ENCODE peak calls at places on chromosomes 13 and 19, in five cellular contexts. X, N, G, O and L are unnamed samples.

GRCh38 chr19:14566712-14567077 is 5.2 kb downstream of the NDUFB7 start:
- DNase-seq in G (no peak), N (no peak), X (no peak), O (no peak), L (no peak)

GRCh38 chr13:92827503-92827902 is 399.1 kb upstream of the GPC6 start:
- DNase-seq in G (no peak), O (no peak), N (no peak), X (no peak), L (no peak)

GRCh38 chr19:703651-704446 is 4.9 kb upstream of the PALM start:
- DNase-seq in G (no peak), O (peak; percentile 59), X (peak; percentile 53), N (peak; percentile 47), L (peak; percentile 77)

GRCh38 chr13:111859361-111860105 is 207.4 kb upstream of the SOX1 start:
- DNase-seq in N (no peak), O (no peak), G (peak; percentile 86), X (no peak), L (no peak)

GRCh38 chr13:93561553-93561952 is 334.9 kb downstream of the GPC6 start:
- DNase-seq in X (no peak), N (no peak), G (no peak), O (no peak), L (no peak)

GRCh38 chr19:48986211-48986610 is 6.9 kb downstream of the GYS1 start:
- DNase-seq in N (no peak), G (no peak), X (no peak), O (no peak), L (no peak)

GRCh38 chr19:8367327-8368001 is 3.5 kb downstream of the ANGPTL4 start:
- DNase-seq in O (peak; percentile 91), N (no peak), X (no peak), G (no peak), L (peak; percentile 87)

GRCh38 chr19:3179739-3180293 is 1.2 kb downstream of the S1PR4 start:
- DNase-seq in G (no peak), X (no peak), N (no peak), O (no peak), L (no peak)

GRCh38 chr19:45146716-45147337 is 14.0 kb downstream of the NKPD1 start:
- DNase-seq in N (no peak), O (no peak), G (no peak), X (no peak), L (no peak)

GRCh38 chr13:97122381-97122996 is 99.6 kb upstream of the MBNL2 start:
- DNase-seq in X (no peak), N (no peak), O (no peak), G (no peak), L (no peak)

GRCh38 chr19:16326401-16327130 is 1.9 kb downstream of the KLF2 start:
- DNase-seq in N (peak; percentile 75), O (no peak), G (no peak), X (peak; percentile 29), L (no peak)

GRCh38 chr19:46107371-46107770 is 17.1 kb downstream of the IGFL3 start:
- DNase-seq in G (no peak), O (no peak), X (no peak), N (no peak), L (no peak)

GRCh38 chr19:279656-280055 is 11.5 kb downstream of the PLPP2 start:
- DNase-seq in O (no peak), N (no peak), X (no peak), G (no peak), L (no peak)

GRCh38 chr13:95035311-95036109 is 265.7 kb downstream of the ABCC4 start:
- DNase-seq in X (no peak), O (no peak), N (no peak), G (no peak), L (no peak)

GRCh38 chr13:43297967-43298366 is 274.6 kb downstream of the DNAJC15 start:
- DNase-seq in O (no peak), X (no peak), G (no peak), N (no peak), L (no peak)

GRCh38 chr19:35995655-35995993 is 636 bp downstream of the SDHAF1 start:
- DNase-seq in O (peak; percentile 65), N (no peak), X (no peak), G (no peak), L (peak; percentile 37)

GRCh38 chr13:35764359-35765015 is 288.0 kb upstream of the MAB21L1 start:
- DNase-seq in N (no peak), O (no peak), X (no peak), G (no peak), L (no peak)

GRCh38 chr13:79405501-79405830 is 589 bp downstream of the RBM26 start:
- DNase-seq in G (no peak), O (no peak), X (no peak), N (no peak), L (no peak)

GRCh38 chr13:112767506-112768471 is 78.0 kb downstream of the ATP11A start:
- DNase-seq in G (no peak), O (no peak), N (no peak), X (no peak), L (no peak)

GRCh38 chr19:3809881-3810707 is 23.9 kb upstream of the MATK start:
- DNase-seq in X (no peak), O (no peak), N (no peak), G (no peak), L (no peak)

GRCh38 chr19:47434088-47434487 is 14.8 kb upstream of the MEIS3 start:
- DNase-seq in G (no peak), O (no peak), N (no peak), X (no peak), L (no peak)

GRCh38 chr19:35262101-35262761 is 6.5 kb upstream of the USF2 start:
- DNase-seq in O (no peak), G (no peak), N (no peak), X (no peak), L (no peak)

GRCh38 chr19:15466851-15467733 is 2.7 kb upstream of the RASAL3 start:
- DNase-seq in O (no peak), X (no peak), G (no peak), N (no peak), L (no peak)

GRCh38 chr13:94722596-94722995 is 10.3 kb upstream of the SOX21 start:
- DNase-seq in X (no peak), N (no peak), O (no peak), G (no peak), L (peak; percentile 69)

GRCh38 chr19:17506745-17507144 is 4.7 kb upstream of the PGLS start:
- DNase-seq in X (no peak), N (no peak), G (no peak), O (no peak), L (no peak)

GRCh38 chr19:34475026-34475974 is 6.3 kb upstream of the WTIP start:
- DNase-seq in X (no peak), G (no peak), N (no peak), O (no peak), L (no peak)

GRCh38 chr19:40601061-40601973 is at the start of gene LTBP4:
- DNase-seq in X (peak; percentile 33), N (no peak), G (no peak), O (peak; percentile 85), L (peak; percentile 69)

GRCh38 chr19:56765107-56765506 is 75.4 kb downstream of the PEG3 start:
- DNase-seq in N (no peak), O (peak; percentile 76), G (no peak), X (no peak), L (no peak)

GRCh38 chr13:38687246-38688229 is 661 bp downstream of the FREM2 start:
- DNase-seq in G (no peak), N (no peak), O (no peak), X (no peak), L (no peak)

GRCh38 chr19:51541458-51542357 is 10.2 kb upstream of the SIGLEC6 start:
- DNase-seq in O (no peak), N (no peak), G (peak; percentile 88), X (no peak), L (no peak)

GRCh38 chr13:66657165-66657895 is 572.8 kb downstream of the PCDH9 start:
- DNase-seq in X (no peak), N (no peak), G (no peak), O (peak; percentile 24), L (peak; percentile 32)

GRCh38 chr19:3403489-3404323 is 37.3 kb downstream of the NFIC start:
- DNase-seq in G (peak; percentile 98), O (peak; percentile 93), N (no peak), X (no peak), L (no peak)

GRCh38 chr13:20301391-20302071 is 69.4 kb upstream of the GJB6 start:
- DNase-seq in N (no peak), X (no peak), O (no peak), G (peak; percentile 89), L (no peak)

GRCh38 chr13:40910324-40911050 is 108.6 kb downstream of the ELF1 start:
- DNase-seq in G (no peak), N (no peak), X (no peak), O (no peak), L (no peak)

GRCh38 chr13:80462567-80462966 is 121.6 kb upstream of the SPRY2 start:
- DNase-seq in N (no peak), O (no peak), X (no peak), G (no peak), L (no peak)
- H3K4me3 ChIP-seq in N (no peak overlapping the region), O (no peak overlapping the region), X (no peak overlapping the region), G (no peak overlapping the region), L (no peak overlapping the region)

DNA sequence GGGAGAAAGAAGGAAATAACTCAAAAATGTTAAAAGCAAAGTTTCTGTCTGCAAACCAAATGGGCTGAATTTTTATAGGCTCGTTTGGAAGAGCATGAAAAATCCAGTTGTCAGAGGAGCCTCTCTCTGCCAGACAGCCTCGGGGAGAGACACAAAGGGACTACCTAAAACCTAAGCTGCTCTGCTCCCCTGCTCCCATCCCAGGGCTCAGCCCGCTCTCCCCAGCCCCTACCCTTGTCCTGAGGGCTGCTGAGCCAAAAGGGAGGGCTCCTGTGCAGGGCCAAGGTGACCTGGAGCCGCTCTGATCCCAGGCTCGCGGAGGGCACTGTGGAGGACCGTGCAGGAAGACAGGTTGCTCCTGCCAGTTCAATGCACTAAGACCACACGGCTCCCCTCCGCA is 96.7 kb upstream of the UQCRFS1 start:
- DNase-seq in N (no peak), G (no peak), O (no peak), X (no peak), L (no peak)
- H3K27me3 ChIP-seq in N (peaks cover 3% of the 10 kb centered on the region), G (no peaks in the 10 kb centered on the region), O (no peaks in the 10 kb centered on the region), X (no peaks in the 10 kb centered on the region), L (no peaks in the 10 kb centered on the region)

DNA sequence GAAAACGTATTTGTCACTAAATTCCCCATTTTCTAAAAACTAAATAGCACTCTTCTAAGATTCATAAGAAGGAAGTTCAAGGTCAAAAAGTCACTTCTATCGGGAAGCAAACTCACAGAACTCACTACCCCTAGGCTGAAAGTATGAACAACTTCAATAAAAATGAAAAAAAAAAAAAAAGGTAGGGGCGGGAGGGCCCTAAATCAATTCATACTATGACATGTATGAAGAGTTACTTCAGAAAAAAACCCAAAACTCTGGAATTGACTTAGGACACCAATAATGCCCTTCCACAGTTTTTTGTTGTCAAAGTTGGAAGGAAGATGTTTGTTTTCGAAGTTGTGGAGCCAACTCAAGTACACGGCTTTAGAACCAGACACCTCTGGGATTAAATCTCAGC is 1.1 kb downstream of the SUCLA2 start:
- DNase-seq in X (no peak), G (no peak), O (no peak), N (no peak), L (no peak)
- H3K4me3 ChIP-seq in X (peak overlapping the region; percentile 90), G (peak overlapping the region; percentile 85), O (peak overlapping the region; percentile 78), N (peak overlapping the region; percentile 97), L (peak overlapping the region; percentile 96)

DNA sequence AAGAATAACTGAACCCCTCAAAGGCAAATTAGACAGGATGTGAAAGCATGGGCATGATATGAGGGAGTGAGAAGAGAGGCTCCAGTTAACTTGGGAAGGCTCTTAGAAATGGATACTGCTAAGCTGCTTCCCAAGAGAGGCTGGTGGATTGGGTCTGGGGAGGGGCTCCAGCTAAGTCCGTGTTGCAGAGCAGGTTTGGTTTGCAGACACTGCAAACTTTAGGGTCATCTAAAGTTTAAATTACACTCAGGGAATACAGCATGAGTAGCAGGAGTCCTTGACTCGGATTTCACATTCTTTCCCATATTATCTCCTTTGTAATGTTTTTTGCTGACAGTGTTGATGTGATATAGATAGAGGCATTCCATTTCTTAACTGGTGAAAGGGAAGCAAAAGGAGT is 31.8 kb downstream of the SGCG start:
- DNase-seq in N (no peak), X (no peak), O (no peak), G (no peak), L (peak; percentile 9)
- H3K27me3 ChIP-seq in N (no peaks in the 10 kb centered on the region), X (no peaks in the 10 kb centered on the region), O (no peaks in the 10 kb centered on the region), G (no peaks in the 10 kb centered on the region), L (peaks cover 3% of the 10 kb centered on the region)